ENCODE peak calls at places on chromosome 9, in six cellular contexts. One of them, this sample, is unnamed.

GRCh38 chr9:81499021-81499454 is 190.3 kb downstream of the TLE1 start:
- DNase-seq in CD4-positive, alpha-beta T cell: no peak
- DNase-seq in activated T-cell treated with anti-CD3 and anti-CD28 coated beads for 1 hour: no peak
- DNase-seq in HTR-8/SVneo: no peak
- DNase-seq in NCI-H69: no peak
- DNase-seq in foreskin melanocyte: peak; percentile 58
- DNase-seq in this sample: no peak

GRCh38 chr9:36401897-36402480 is 1.9 kb upstream of the RNF38 start:
- DNase-seq in CD4-positive, alpha-beta T cell: no peak
- DNase-seq in activated T-cell treated with anti-CD3 and anti-CD28 coated beads for 1 hour: no peak
- DNase-seq in HTR-8/SVneo: no peak
- DNase-seq in NCI-H69: no peak
- DNase-seq in foreskin melanocyte: no peak
- DNase-seq in this sample: no peak

GRCh38 chr9:84974258-84974657 is 304.7 kb downstream of the NTRK2 start:
- DNase-seq in CD4-positive, alpha-beta T cell: no peak
- DNase-seq in activated T-cell treated with anti-CD3 and anti-CD28 coated beads for 1 hour: no peak
- DNase-seq in HTR-8/SVneo: no peak
- DNase-seq in NCI-H69: no peak
- DNase-seq in foreskin melanocyte: no peak
- DNase-seq in this sample: no peak

GRCh38 chr9:3507395-3508077 is 18.3 kb downstream of the RFX3 start:
- DNase-seq in CD4-positive, alpha-beta T cell: no peak
- DNase-seq in activated T-cell treated with anti-CD3 and anti-CD28 coated beads for 1 hour: no peak
- DNase-seq in HTR-8/SVneo: no peak
- DNase-seq in NCI-H69: peak; percentile 46
- DNase-seq in foreskin melanocyte: no peak
- DNase-seq in this sample: no peak

GRCh38 chr9:132774886-132775285 is 103.2 kb downstream of the AK8 start:
- DNase-seq in CD4-positive, alpha-beta T cell: no peak
- DNase-seq in activated T-cell treated with anti-CD3 and anti-CD28 coated beads for 1 hour: no peak
- DNase-seq in HTR-8/SVneo: no peak
- DNase-seq in NCI-H69: no peak
- DNase-seq in foreskin melanocyte: no peak
- DNase-seq in this sample: no peak

GRCh38 chr9:131960805-131961495 is 118.7 kb downstream of the MED27 start:
- DNase-seq in CD4-positive, alpha-beta T cell: no peak
- DNase-seq in activated T-cell treated with anti-CD3 and anti-CD28 coated beads for 1 hour: no peak
- DNase-seq in HTR-8/SVneo: no peak
- DNase-seq in NCI-H69: peak; percentile 53
- DNase-seq in foreskin melanocyte: peak; percentile 89
- DNase-seq in this sample: no peak

GRCh38 chr9:93096131-93096802 is at the start of gene CARD19:
- DNase-seq in CD4-positive, alpha-beta T cell: no peak
- DNase-seq in activated T-cell treated with anti-CD3 and anti-CD28 coated beads for 1 hour: peak; percentile 17
- DNase-seq in HTR-8/SVneo: no peak
- DNase-seq in NCI-H69: peak; percentile 72
- DNase-seq in foreskin melanocyte: no peak
- DNase-seq in this sample: peak; percentile 28

GRCh38 chr9:111866976-111867375 is 29.6 kb upstream of the UGCG start:
- DNase-seq in CD4-positive, alpha-beta T cell: no peak
- DNase-seq in activated T-cell treated with anti-CD3 and anti-CD28 coated beads for 1 hour: no peak
- DNase-seq in HTR-8/SVneo: peak; percentile 58
- DNase-seq in NCI-H69: no peak
- DNase-seq in foreskin melanocyte: peak; percentile 58
- DNase-seq in this sample: no peak

GRCh38 chr9:36572515-36573418 is at the start of gene MELK:
- DNase-seq in CD4-positive, alpha-beta T cell: peak; percentile 75
- DNase-seq in activated T-cell treated with anti-CD3 and anti-CD28 coated beads for 1 hour: peak; percentile 76
- DNase-seq in HTR-8/SVneo: peak; percentile 89
- DNase-seq in NCI-H69: peak; percentile 97
- DNase-seq in foreskin melanocyte: peak; percentile 76
- DNase-seq in this sample: peak; percentile 86

GRCh38 chr9:33489070-33489469 is 15.3 kb upstream of the NOL6 start:
- DNase-seq in CD4-positive, alpha-beta T cell: no peak
- DNase-seq in activated T-cell treated with anti-CD3 and anti-CD28 coated beads for 1 hour: no peak
- DNase-seq in HTR-8/SVneo: no peak
- DNase-seq in NCI-H69: no peak
- DNase-seq in foreskin melanocyte: no peak
- DNase-seq in this sample: no peak

GRCh38 chr9:92952861-92953620 is 5.7 kb downstream of the FGD3 start:
- DNase-seq in CD4-positive, alpha-beta T cell: no peak
- DNase-seq in activated T-cell treated with anti-CD3 and anti-CD28 coated beads for 1 hour: no peak
- DNase-seq in HTR-8/SVneo: no peak
- DNase-seq in NCI-H69: peak; percentile 94
- DNase-seq in foreskin melanocyte: no peak
- DNase-seq in this sample: no peak

GRCh38 chr9:71962328-71962727 is 50.9 kb downstream of the C9orf85 start:
- DNase-seq in CD4-positive, alpha-beta T cell: no peak
- DNase-seq in activated T-cell treated with anti-CD3 and anti-CD28 coated beads for 1 hour: no peak
- DNase-seq in HTR-8/SVneo: no peak
- DNase-seq in NCI-H69: no peak
- DNase-seq in foreskin melanocyte: no peak
- DNase-seq in this sample: no peak

GRCh38 chr9:93620041-93620506 is 43.7 kb downstream of the PHF2 start:
- DNase-seq in CD4-positive, alpha-beta T cell: no peak
- DNase-seq in activated T-cell treated with anti-CD3 and anti-CD28 coated beads for 1 hour: no peak
- DNase-seq in HTR-8/SVneo: no peak
- DNase-seq in NCI-H69: no peak
- DNase-seq in foreskin melanocyte: no peak
- DNase-seq in this sample: no peak

GRCh38 chr9:88418715-88419540 is 30.7 kb downstream of the SPIN1 start:
- DNase-seq in CD4-positive, alpha-beta T cell: no peak
- DNase-seq in activated T-cell treated with anti-CD3 and anti-CD28 coated beads for 1 hour: no peak
- DNase-seq in HTR-8/SVneo: no peak
- DNase-seq in NCI-H69: no peak
- DNase-seq in foreskin melanocyte: no peak
- DNase-seq in this sample: no peak

GRCh38 chr9:32004431-32005076 is 379.9 kb upstream of the ACO1 start:
- DNase-seq in CD4-positive, alpha-beta T cell: no peak
- DNase-seq in activated T-cell treated with anti-CD3 and anti-CD28 coated beads for 1 hour: no peak
- DNase-seq in HTR-8/SVneo: no peak
- DNase-seq in NCI-H69: no peak
- DNase-seq in foreskin melanocyte: no peak
- DNase-seq in this sample: no peak

GRCh38 chr9:16371306-16371705 is 499.2 kb downstream of the BNC2 start:
- DNase-seq in CD4-positive, alpha-beta T cell: no peak
- DNase-seq in activated T-cell treated with anti-CD3 and anti-CD28 coated beads for 1 hour: no peak
- DNase-seq in HTR-8/SVneo: no peak
- DNase-seq in NCI-H69: no peak
- DNase-seq in foreskin melanocyte: no peak
- DNase-seq in this sample: no peak

GRCh38 chr9:133154097-133154989 is 9.4 kb downstream of the GBGT1 start:
- DNase-seq in CD4-positive, alpha-beta T cell: no peak
- DNase-seq in activated T-cell treated with anti-CD3 and anti-CD28 coated beads for 1 hour: no peak
- DNase-seq in HTR-8/SVneo: no peak
- DNase-seq in NCI-H69: no peak
- DNase-seq in foreskin melanocyte: no peak
- DNase-seq in this sample: no peak

GRCh38 chr9:86994231-86994630 is 46.9 kb upstream of the GAS1 start:
- DNase-seq in CD4-positive, alpha-beta T cell: no peak
- DNase-seq in activated T-cell treated with anti-CD3 and anti-CD28 coated beads for 1 hour: no peak
- DNase-seq in HTR-8/SVneo: no peak
- DNase-seq in NCI-H69: no peak
- DNase-seq in foreskin melanocyte: no peak
- DNase-seq in this sample: no peak

GRCh38 chr9:129138476-129139232 is 27.4 kb downstream of the PTPA start:
- DNase-seq in CD4-positive, alpha-beta T cell: no peak
- DNase-seq in activated T-cell treated with anti-CD3 and anti-CD28 coated beads for 1 hour: no peak
- DNase-seq in HTR-8/SVneo: no peak
- DNase-seq in NCI-H69: no peak
- DNase-seq in foreskin melanocyte: no peak
- DNase-seq in this sample: no peak

GRCh38 chr9:132978451-132979087 is at the start of gene GFI1B:
- DNase-seq in CD4-positive, alpha-beta T cell: no peak
- DNase-seq in activated T-cell treated with anti-CD3 and anti-CD28 coated beads for 1 hour: no peak
- DNase-seq in HTR-8/SVneo: no peak
- DNase-seq in NCI-H69: peak; percentile 29
- DNase-seq in foreskin melanocyte: no peak
- DNase-seq in this sample: peak; percentile 68

GRCh38 chr9:33927694-33928093 is 110.7 kb downstream of the UBE2R2 start:
- DNase-seq in CD4-positive, alpha-beta T cell: no peak
- DNase-seq in activated T-cell treated with anti-CD3 and anti-CD28 coated beads for 1 hour: no peak
- DNase-seq in HTR-8/SVneo: no peak
- DNase-seq in NCI-H69: no peak
- DNase-seq in foreskin melanocyte: no peak
- DNase-seq in this sample: no peak

GRCh38 chr9:96495341-96495740 is 45.4 kb downstream of the HABP4 start:
- DNase-seq in CD4-positive, alpha-beta T cell: no peak
- DNase-seq in activated T-cell treated with anti-CD3 and anti-CD28 coated beads for 1 hour: no peak
- DNase-seq in HTR-8/SVneo: no peak
- DNase-seq in NCI-H69: no peak
- DNase-seq in foreskin melanocyte: no peak
- DNase-seq in this sample: no peak

GRCh38 chr9:135968601-135969000 is 7.4 kb upstream of the UBAC1 start:
- DNase-seq in CD4-positive, alpha-beta T cell: no peak
- DNase-seq in activated T-cell treated with anti-CD3 and anti-CD28 coated beads for 1 hour: no peak
- DNase-seq in HTR-8/SVneo: no peak
- DNase-seq in NCI-H69: no peak
- DNase-seq in foreskin melanocyte: no peak
- DNase-seq in this sample: no peak

GRCh38 chr9:128099932-128100491 is 27.5 kb downstream of the PTGES2 start:
- DNase-seq in CD4-positive, alpha-beta T cell: no peak
- DNase-seq in activated T-cell treated with anti-CD3 and anti-CD28 coated beads for 1 hour: no peak
- DNase-seq in HTR-8/SVneo: no peak
- DNase-seq in NCI-H69: no peak
- DNase-seq in foreskin melanocyte: no peak
- DNase-seq in this sample: no peak

GRCh38 chr9:132507670-132508469 is 74.5 kb upstream of the BARHL1 start:
- DNase-seq in CD4-positive, alpha-beta T cell: peak; percentile 58
- DNase-seq in activated T-cell treated with anti-CD3 and anti-CD28 coated beads for 1 hour: peak; percentile 55
- DNase-seq in HTR-8/SVneo: peak; percentile 85
- DNase-seq in NCI-H69: peak; percentile 88
- DNase-seq in foreskin melanocyte: peak; percentile 35
- DNase-seq in this sample: peak; percentile 96

GRCh38 chr9:1032181-1032580 is 18.0 kb upstream of the DMRT2 start:
- DNase-seq in CD4-positive, alpha-beta T cell: no peak
- DNase-seq in activated T-cell treated with anti-CD3 and anti-CD28 coated beads for 1 hour: no peak
- DNase-seq in HTR-8/SVneo: no peak
- DNase-seq in NCI-H69: peak; percentile 26
- DNase-seq in foreskin melanocyte: no peak
- DNase-seq in this sample: no peak

GRCh38 chr9:12424243-12424642 is 268.9 kb upstream of the TYRP1 start:
- DNase-seq in CD4-positive, alpha-beta T cell: no peak
- DNase-seq in activated T-cell treated with anti-CD3 and anti-CD28 coated beads for 1 hour: no peak
- DNase-seq in HTR-8/SVneo: no peak
- DNase-seq in NCI-H69: no peak
- DNase-seq in foreskin melanocyte: no peak
- DNase-seq in this sample: no peak

GRCh38 chr9:88530051-88530450 is 4.9 kb upstream of the NXNL2 start:
- DNase-seq in CD4-positive, alpha-beta T cell: no peak
- DNase-seq in activated T-cell treated with anti-CD3 and anti-CD28 coated beads for 1 hour: no peak
- DNase-seq in HTR-8/SVneo: peak; percentile 67
- DNase-seq in NCI-H69: no peak
- DNase-seq in foreskin melanocyte: no peak
- DNase-seq in this sample: peak; percentile 92

GRCh38 chr9:91847576-91847975 is 102.5 kb downstream of the ROR2 start:
- DNase-seq in CD4-positive, alpha-beta T cell: no peak
- DNase-seq in activated T-cell treated with anti-CD3 and anti-CD28 coated beads for 1 hour: no peak
- DNase-seq in HTR-8/SVneo: no peak
- DNase-seq in NCI-H69: no peak
- DNase-seq in foreskin melanocyte: no peak
- DNase-seq in this sample: no peak

GRCh38 chr9:14286121-14286520 is 27.8 kb downstream of the NFIB start:
- DNase-seq in CD4-positive, alpha-beta T cell: no peak
- DNase-seq in activated T-cell treated with anti-CD3 and anti-CD28 coated beads for 1 hour: no peak
- DNase-seq in HTR-8/SVneo: no peak
- DNase-seq in NCI-H69: no peak
- DNase-seq in foreskin melanocyte: no peak
- DNase-seq in this sample: no peak

GRCh38 chr9:130970855-130971254 is 31.8 kb upstream of the FIBCD1 start:
- DNase-seq in CD4-positive, alpha-beta T cell: no peak
- DNase-seq in activated T-cell treated with anti-CD3 and anti-CD28 coated beads for 1 hour: no peak
- DNase-seq in HTR-8/SVneo: no peak
- DNase-seq in NCI-H69: no peak
- DNase-seq in foreskin melanocyte: no peak
- DNase-seq in this sample: no peak

GRCh38 chr9:125444166-125444565 is 182.5 kb downstream of the GAPVD1 start:
- DNase-seq in CD4-positive, alpha-beta T cell: no peak
- DNase-seq in activated T-cell treated with anti-CD3 and anti-CD28 coated beads for 1 hour: no peak
- DNase-seq in HTR-8/SVneo: no peak
- DNase-seq in NCI-H69: peak; percentile 20
- DNase-seq in foreskin melanocyte: no peak
- DNase-seq in this sample: no peak

GRCh38 chr9:684950-685340 is 156.6 kb upstream of the DMRT1 start:
- DNase-seq in CD4-positive, alpha-beta T cell: no peak
- DNase-seq in activated T-cell treated with anti-CD3 and anti-CD28 coated beads for 1 hour: no peak
- DNase-seq in HTR-8/SVneo: no peak
- DNase-seq in NCI-H69: no peak
- DNase-seq in foreskin melanocyte: no peak
- DNase-seq in this sample: no peak

This sample was measured in T47D.